ENCODE peak calls at places on chromosomes 16 and 17, in five cellular contexts. X is CD8-positive, alpha-beta T cell; F is aorta; D is CD8-positive, alpha-beta memory T cell; Q is Panc1. K is an unnamed sample. For H3K9me3 and H3K4me1, the result is how much of the 10 kb centered on the place peaks cover.

GRCh38 chr17:64356304-64356686 is 34.4 kb downstream of the PECAM1 start:
- DNase-seq in X (no peak), Q (no peak), D (no peak), F (peak), K (no peak)

GRCh38 chr17:27206447-27206846 is 87.5 kb upstream of the WSB1 start:
- DNase-seq in F (no peak), X (no peak), D (no peak), Q (no peak), K (no peak)

GRCh38 chr16:91484-91883 is 13.5 kb downstream of the MPG start:
- DNase-seq in F (no peak), Q (no peak), D (no peak), X (no peak), K (no peak)

GRCh38 chr17:22128723-22129122 is 436.4 kb downstream of the KCNJ18 start:
- DNase-seq in F (no peak), X (no peak), Q (no peak), D (no peak), K (no peak)

GRCh38 chr16:259814-260253 is 15.9 kb downstream of the RGS11 start:
- DNase-seq in D (no peak), F (no peak), Q (no peak), X (no peak), K (no peak)

GRCh38 chr16:54687043-54687655 is 243.5 kb upstream of the IRX5 start:
- DNase-seq in Q (no peak), X (no peak), D (no peak), F (no peak), K (no peak)

GRCh38 chr16:4937782-4938682 is 1.1 kb upstream of the PPL start:
- DNase-seq in D (no peak), X (no peak), Q (no peak), F (no peak), K (peak)

GRCh38 chr16:28092721-28093382 is 29.3 kb upstream of the GSG1L start:
- DNase-seq in D (no peak), Q (no peak), F (peak), X (no peak), K (peak)

GRCh38 chr16:3938843-3939624 is 58.5 kb upstream of the CREBBP start:
- DNase-seq in Q (no peak), X (peak), F (peak), D (peak), K (no peak)

GRCh38 chr16:66798162-66798561 is 3.2 kb downstream of the TERB1 start:
- DNase-seq in X (no peak), Q (no peak), D (no peak), F (no peak), K (no peak)

GRCh38 chr17:52147431-52147830 is 11.1 kb downstream of the CA10 start:
- DNase-seq in D (no peak), F (no peak), Q (no peak), X (no peak), K (no peak)

GRCh38 chr17:41894791-41895331 is 23.9 kb downstream of the ACLY start:
- DNase-seq in F (no peak), D (no peak), Q (no peak), X (no peak), K (no peak)

GRCh38 chr17:11705111-11705510 is 106.8 kb downstream of the DNAH9 start:
- DNase-seq in F (no peak), X (no peak), Q (no peak), D (no peak), K (peak)

DNA sequence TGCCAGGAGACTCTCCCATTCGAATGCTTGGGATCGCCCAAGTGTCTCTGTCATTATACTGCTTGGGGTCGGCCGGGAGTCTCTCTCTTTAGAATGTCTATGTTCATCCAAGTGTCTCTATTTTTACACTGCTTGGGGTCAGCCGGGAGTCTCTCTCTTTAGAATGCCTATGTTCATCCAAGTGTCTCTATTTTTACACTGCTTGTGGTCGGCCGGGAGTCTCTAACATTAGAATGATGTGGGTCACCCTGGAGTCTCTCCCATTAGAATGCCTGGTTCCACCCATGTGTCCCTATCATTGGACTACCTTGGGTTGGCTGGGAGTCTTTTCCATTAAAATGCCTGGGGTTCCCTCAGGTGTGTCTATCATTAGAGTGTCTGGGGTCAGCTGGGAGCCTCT is 2230.4 kb downstream of the TP53TG3F start:
- DNase-seq in X (no peak), D (no peak), F (no peak), Q (no peak), K (no peak)
- H3K9me3 ChIP-seq in X (under half), D (under half), F (under half), Q (under half), K (under half)

DNA sequence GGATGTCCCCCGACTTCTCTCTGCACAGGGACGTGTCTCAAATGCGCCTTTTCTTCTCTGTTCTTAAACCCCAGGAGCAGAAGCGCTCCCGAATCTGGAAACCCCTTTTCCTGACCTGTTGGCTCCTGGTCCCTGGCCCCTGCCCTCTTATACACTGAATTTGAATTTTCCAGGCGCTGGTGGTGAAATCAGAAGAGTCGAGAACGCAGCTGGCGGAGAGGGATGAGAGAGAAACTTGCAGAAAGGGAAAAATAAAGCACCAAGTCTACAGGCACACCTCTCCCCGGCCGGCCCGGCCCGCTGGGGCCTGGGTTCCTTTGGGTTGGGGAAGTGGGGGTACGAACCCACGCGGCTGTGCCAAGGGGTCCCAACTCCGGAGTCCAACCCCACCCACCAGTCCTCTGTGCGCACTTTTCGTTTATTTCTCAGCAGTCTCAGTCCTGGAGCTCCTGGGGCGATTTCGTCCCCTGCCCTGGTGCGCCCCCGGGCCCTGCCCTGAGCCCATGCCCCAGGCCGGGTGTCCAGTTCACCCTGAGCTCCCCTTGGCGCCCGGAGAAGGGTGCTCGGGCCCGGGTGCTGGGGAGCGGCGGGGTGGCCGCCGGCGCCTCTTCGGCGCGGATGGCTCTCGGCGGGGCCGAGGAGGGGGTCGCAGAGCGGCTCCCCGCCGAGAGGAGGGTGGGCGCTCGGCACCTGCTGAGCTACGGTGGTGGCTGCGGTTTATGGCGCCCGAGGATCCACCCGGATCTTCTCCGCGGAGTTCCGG is 15.5 kb upstream of the CBX8 start:
- DNase-seq in D (no peak), X (no peak), Q (no peak), F (no peak), K (no peak)
- H3K4me1 ChIP-seq in D (under half), X (under half), Q (under half), F (under half), K (half or more)

DNA sequence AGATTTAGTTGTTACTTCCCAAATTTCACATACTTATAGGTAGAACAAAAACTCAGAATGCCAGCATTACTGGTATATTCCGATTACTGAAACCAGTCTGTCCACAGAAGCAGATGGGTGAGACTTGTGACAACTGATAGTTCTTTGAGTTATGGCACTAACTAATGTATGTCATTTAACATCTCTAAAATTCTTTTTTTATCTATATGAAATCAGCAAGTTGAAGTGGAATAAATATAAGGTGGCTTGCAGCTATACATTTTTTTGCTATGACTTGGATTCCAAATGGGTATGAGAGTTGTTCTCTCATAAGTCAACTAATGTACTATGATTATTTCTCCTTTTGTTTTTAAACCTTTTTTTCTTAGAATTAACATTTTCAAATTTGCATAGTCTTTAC is 69.1 kb downstream of the VMP1 start:
- DNase-seq in F (no peak), Q (no peak), D (no peak), X (no peak), K (no peak)
- H3K9me3 ChIP-seq in F (under half), Q (under half), D (under half), X (under half), K (under half)

GRCh38 chr17:57537524-57538410 is 207.3 kb downstream of the CCDC182 start:
- DNase-seq in X (no peak), F (no peak), D (no peak), Q (no peak), K (no peak)

GRCh38 chr17:57540596-57540995 is 204.5 kb downstream of the CCDC182 start:
- DNase-seq in D (no peak), X (no peak), Q (no peak), F (no peak), K (no peak)

GRCh38 chr17:57539528-57540301 is 205.4 kb downstream of the CCDC182 start:
- DNase-seq in F (no peak), X (no peak), D (no peak), Q (no peak), K (no peak)

GRCh38 chr17:57536789-57537523 is 208.1 kb downstream of the CCDC182 start:
- DNase-seq in X (no peak), Q (no peak), D (no peak), F (no peak), K (no peak)

DNA sequence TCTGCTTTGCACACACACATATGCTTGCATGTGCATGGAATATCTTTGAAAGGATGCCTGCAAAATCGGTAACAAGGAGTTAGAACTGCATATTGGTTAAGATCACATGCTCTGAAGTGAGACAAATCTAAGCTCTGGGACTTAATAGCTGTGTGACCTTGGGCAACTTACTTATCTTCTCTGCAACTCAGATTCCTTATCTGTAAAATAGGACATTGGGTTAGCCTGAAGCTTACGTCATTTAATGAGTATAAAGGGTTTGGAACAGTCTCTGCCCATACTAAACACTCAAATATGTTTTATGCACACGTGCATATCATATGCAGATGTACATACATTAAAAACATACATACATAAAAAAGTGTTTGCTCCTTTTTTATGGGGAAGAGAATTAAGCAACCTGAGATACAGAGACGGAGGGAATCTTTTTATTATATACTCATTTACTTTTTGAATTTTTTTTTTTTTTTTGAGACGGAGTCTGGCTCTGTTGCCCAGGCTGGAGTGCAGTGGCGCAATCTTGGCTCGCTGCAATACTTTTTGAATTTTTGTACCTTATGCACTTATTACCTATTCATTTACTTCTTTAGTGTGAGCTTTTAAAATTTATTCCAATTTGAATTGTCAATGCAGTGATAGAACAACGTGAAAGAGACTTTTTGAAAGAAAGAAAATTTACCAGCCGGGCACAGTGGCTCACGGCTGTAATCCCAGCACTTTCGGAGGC is 206.2 kb downstream of the CCDC182 start:
- DNase-seq in F (no peak), D (no peak), Q (no peak), X (no peak), K (no peak)
- H3K4me1 ChIP-seq in F (under half), D (under half), Q (under half), X (under half), K (under half)

GRCh38 chr16:35725949-35726348 is 2266.5 kb downstream of the TP53TG3F start:
- DNase-seq in F (no peak), D (no peak), X (no peak), Q (no peak), K (no peak)

GRCh38 chr16:35730251-35730650 is 2270.8 kb downstream of the TP53TG3F start:
- DNase-seq in F (no peak), X (no peak), D (no peak), Q (no peak), K (no peak)

GRCh38 chr16:35724551-35724950 is 2265.1 kb downstream of the TP53TG3F start:
- DNase-seq in X (no peak), F (no peak), Q (no peak), D (no peak), K (no peak)
- H3K9me3 ChIP-seq in X (under half), F (under half), Q (under half), D (under half), K (under half)

DNA sequence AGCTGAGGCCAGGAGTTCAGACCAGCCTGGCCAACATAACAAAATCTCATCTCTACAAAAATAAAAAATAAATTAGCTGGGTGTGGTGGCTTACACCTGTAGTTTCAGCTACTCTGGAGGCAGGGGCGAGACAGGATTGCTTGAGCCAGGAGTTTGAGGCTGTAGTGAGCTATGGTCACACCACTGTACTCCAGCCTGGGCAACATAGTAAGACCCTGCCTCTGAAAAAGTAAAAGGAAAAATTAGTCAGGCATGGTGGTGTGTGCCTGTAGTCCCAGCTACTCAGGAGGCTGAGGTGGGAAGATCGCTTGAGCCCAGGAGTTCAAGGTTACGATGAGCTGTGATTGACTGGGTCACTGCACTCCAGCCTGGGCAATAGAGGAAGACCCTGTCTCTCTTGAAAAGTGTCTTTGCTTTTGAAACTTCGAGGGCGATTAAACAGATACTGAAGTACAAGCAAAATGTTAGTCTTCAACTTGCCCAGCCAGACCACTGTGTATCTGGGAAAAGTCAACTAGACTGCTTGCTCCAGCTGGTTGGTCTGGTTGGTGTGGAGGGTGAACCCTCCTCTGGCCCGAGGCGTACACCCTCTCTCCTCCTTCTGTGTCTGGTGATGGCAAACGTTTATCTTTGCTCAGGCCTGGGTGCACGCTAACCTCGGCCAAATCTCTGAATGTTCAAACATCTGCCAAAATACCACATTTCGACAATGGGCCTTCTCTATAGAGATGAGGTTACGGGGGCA is 174.9 kb downstream of the RAB11FIP4 start:
- DNase-seq in D (no peak), F (no peak), Q (no peak), X (no peak), K (no peak)
- H3K4me1 ChIP-seq in D (under half), F (under half), Q (half or more), X (under half), K (under half)

GRCh38 chr17:77706938-77707337 is 251.6 kb upstream of the TNRC6C start:
- DNase-seq in D (no peak), F (no peak), Q (no peak), X (no peak), K (no peak)
- H3K9me3 ChIP-seq in D (under half), F (under half), Q (under half), X (under half), K (under half)

DNA sequence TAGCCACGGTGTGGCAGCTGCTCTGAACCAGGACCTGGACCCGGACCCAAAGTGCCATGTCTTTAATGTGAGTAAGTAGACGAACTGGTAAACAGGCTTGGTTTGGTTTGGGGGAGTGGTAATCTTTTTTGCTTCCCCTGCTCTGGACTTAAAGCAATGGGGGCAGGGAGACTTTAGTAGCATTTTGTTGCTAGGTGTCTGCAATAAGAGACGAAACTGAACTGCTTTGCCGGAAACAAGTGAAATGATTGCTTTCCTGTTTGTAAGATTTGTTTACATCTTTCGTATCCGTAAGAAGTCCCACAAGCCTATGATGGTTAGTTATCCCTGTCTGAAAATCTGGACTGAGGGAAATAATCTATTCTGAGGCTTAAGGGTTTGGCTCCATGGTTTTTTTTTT is 21.5 kb downstream of the PRCD start:
- DNase-seq in F (no peak), X (no peak), Q (no peak), D (peak), K (no peak)
- H3K4me1 ChIP-seq in F (under half), X (half or more), Q (half or more), D (half or more), K (under half)

GRCh38 chr16:63737633-63738032 is 1384.2 kb downstream of the CDH11 start:
- DNase-seq in F (no peak), D (no peak), Q (no peak), X (no peak), K (no peak)
- H3K9me3 ChIP-seq in F (under half), D (under half), Q (under half), X (under half), K (under half)

DNA sequence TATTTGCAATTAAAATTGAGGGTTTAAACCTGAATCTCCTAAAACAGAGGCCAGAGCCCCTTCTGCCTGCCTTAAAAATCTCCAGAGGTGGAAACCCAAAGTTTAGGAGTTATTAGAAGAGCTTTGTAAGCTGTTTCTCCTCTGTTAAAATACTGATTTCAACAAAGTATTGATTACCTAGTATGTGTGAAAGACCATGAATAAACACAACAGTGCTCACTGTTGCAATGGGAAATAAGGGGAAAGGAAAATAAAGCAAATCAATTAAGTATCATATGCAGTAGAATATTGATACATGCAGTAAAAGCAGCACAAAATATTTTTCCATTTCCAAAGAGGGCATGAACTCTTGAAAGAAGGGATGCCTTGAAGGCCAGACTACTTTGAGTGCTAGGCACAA is 14.7 kb downstream of the CDR2 start:
- DNase-seq in F (no peak), X (no peak), D (no peak), Q (no peak), K (no peak)
- H3K4me1 ChIP-seq in F (under half), X (half or more), D (half or more), Q (under half), K (under half)